ENCODE peak calls at places on chromosomes 7 and 10, in four cellular contexts. O, R, L and X are unnamed samples.

GRCh38 chr7:130369110-130369711 is 11.1 kb upstream of the CPA1 start:
- DNase-seq in O (no peak), R (no peak), L (no peak), X (no peak)

GRCh38 chr7:51620690-51621089 is 304.1 kb upstream of the COBL start:
- DNase-seq in O (no peak), R (no peak), L (no peak), X (no peak)

GRCh38 chr7:91436655-91437054 is 172.4 kb downstream of the FZD1 start:
- DNase-seq in O (no peak), R (no peak), L (no peak), X (no peak)

GRCh38 chr7:134420509-134421125 is 38.3 kb downstream of the AKR1B1 start:
- DNase-seq in O (peak; percentile 42), R (peak; percentile 23), L (no peak), X (no peak)

GRCh38 chr7:137609500-137609899 is 237.3 kb downstream of the DGKI start:
- DNase-seq in O (no peak), R (no peak), L (no peak), X (no peak)

GRCh38 chr10:63068246-63068645 is 64.9 kb upstream of the NRBF2 start:
- DNase-seq in O (no peak), R (no peak), L (no peak), X (no peak)

GRCh38 chr10:14032406-14032998 is 298.2 kb downstream of the FRMD4A start:
- DNase-seq in O (no peak), R (peak; percentile 2), L (no peak), X (no peak)

GRCh38 chr7:69564454-69565417 is 33.5 kb upstream of the AUTS2 start:
- DNase-seq in O (peak; percentile 4), R (no peak), L (peak; percentile 19), X (no peak)

GRCh38 chr7:157641866-157642265 is 305.1 kb downstream of the DNAJB6 start:
- DNase-seq in O (no peak), R (no peak), L (no peak), X (no peak)

GRCh38 chr7:45021604-45022296 is 21.7 kb downstream of the CCM2 start:
- DNase-seq in O (no peak), R (no peak), L (no peak), X (no peak)

GRCh38 chr7:2446676-2447075 is 29.5 kb downstream of the GRIFIN start:
- DNase-seq in O (no peak), R (no peak), L (no peak), X (no peak)

GRCh38 chr10:101229275-101230184 is at the start of gene LBX1:
- DNase-seq in O (no peak), R (no peak), L (no peak), X (no peak)

GRCh38 chr7:90520484-90520883 is 51.0 kb downstream of the PTTG1IP2 start:
- DNase-seq in O (no peak), R (peak; percentile 19), L (no peak), X (no peak)

GRCh38 chr10:58573144-58573543 is 60.5 kb downstream of the BICC1 start:
- DNase-seq in O (no peak), R (no peak), L (no peak), X (no peak)

GRCh38 chr7:94395141-94396041 is 696 bp downstream of the COL1A2 start:
- DNase-seq in O (peak; percentile 33), R (peak; percentile 59), L (peak; percentile 41), X (no peak)

GRCh38 chr7:115679976-115680375 is 350.6 kb downstream of the TFEC start:
- DNase-seq in O (no peak), R (peak; percentile 38), L (no peak), X (no peak)

GRCh38 chr7:66419210-66419609 is 209.5 kb upstream of the KCTD7 start:
- DNase-seq in O (no peak), R (no peak), L (no peak), X (no peak)

GRCh38 chr7:26267631-26268166 is 24.0 kb upstream of the SNX10 start:
- DNase-seq in O (no peak), R (no peak), L (no peak), X (no peak)

GRCh38 chr7:55044318-55044717 is 25.5 kb downstream of the EGFR start:
- DNase-seq in O (no peak), R (no peak), L (no peak), X (no peak)

GRCh38 chr7:13908667-13909382 is 80.6 kb downstream of the ETV1 start:
- DNase-seq in O (no peak), R (peak; percentile 68), L (no peak), X (no peak)

GRCh38 chr10:11893749-11894278 is 70.7 kb downstream of the PROSER2 start:
- DNase-seq in O (no peak), R (no peak), L (no peak), X (peak; percentile 39)

GRCh38 chr7:105388373-105389089 is at the start of gene SRPK2:
- DNase-seq in O (peak; percentile 77), R (no peak), L (peak; percentile 85), X (peak; percentile 89)

GRCh38 chr7:55296070-55296469 is 69.1 kb upstream of the LANCL2 start:
- DNase-seq in O (no peak), R (no peak), L (no peak), X (no peak)

GRCh38 chr10:89707372-89707771 is 6.0 kb downstream of the KIF20B start:
- DNase-seq in O (no peak), R (no peak), L (no peak), X (no peak)

GRCh38 chr7:33418251-33418701 is 288.9 kb downstream of the BBS9 start:
- DNase-seq in O (no peak), R (no peak), L (no peak), X (no peak)

GRCh38 chr7:140518370-140519006 is 39.2 kb upstream of the MKRN1 start:
- DNase-seq in O (no peak), R (no peak), L (no peak), X (no peak)

GRCh38 chr7:1889556-1890181 is 219.6 kb downstream of the ELFN1 start:
- DNase-seq in O (no peak), R (no peak), L (no peak), X (no peak)

GRCh38 chr7:82742163-82742562 is 298.6 kb upstream of the CACNA2D1 start:
- DNase-seq in O (no peak), R (no peak), L (no peak), X (no peak)

GRCh38 chr7:19401461-19401860 is 256.2 kb upstream of the FERD3L start:
- DNase-seq in O (no peak), R (no peak), L (no peak), X (no peak)

GRCh38 chr7:19403691-19404090 is 258.5 kb upstream of the FERD3L start:
- DNase-seq in O (no peak), R (no peak), L (no peak), X (no peak)

GRCh38 chr7:19404912-19405329 is 259.7 kb upstream of the FERD3L start:
- DNase-seq in O (no peak), R (peak; percentile 57), L (no peak), X (no peak)

GRCh38 chr7:19397917-19398316 is 252.7 kb upstream of the FERD3L start:
- DNase-seq in O (no peak), R (no peak), L (no peak), X (no peak)

GRCh38 chr7:19400771-19401254 is 255.6 kb upstream of the FERD3L start:
- DNase-seq in O (no peak), R (no peak), L (no peak), X (no peak)
- H3K4me3 ChIP-seq in O (no peak overlapping the region), R (no peak overlapping the region), L (no peak overlapping the region), X (no peak overlapping the region)

DNA sequence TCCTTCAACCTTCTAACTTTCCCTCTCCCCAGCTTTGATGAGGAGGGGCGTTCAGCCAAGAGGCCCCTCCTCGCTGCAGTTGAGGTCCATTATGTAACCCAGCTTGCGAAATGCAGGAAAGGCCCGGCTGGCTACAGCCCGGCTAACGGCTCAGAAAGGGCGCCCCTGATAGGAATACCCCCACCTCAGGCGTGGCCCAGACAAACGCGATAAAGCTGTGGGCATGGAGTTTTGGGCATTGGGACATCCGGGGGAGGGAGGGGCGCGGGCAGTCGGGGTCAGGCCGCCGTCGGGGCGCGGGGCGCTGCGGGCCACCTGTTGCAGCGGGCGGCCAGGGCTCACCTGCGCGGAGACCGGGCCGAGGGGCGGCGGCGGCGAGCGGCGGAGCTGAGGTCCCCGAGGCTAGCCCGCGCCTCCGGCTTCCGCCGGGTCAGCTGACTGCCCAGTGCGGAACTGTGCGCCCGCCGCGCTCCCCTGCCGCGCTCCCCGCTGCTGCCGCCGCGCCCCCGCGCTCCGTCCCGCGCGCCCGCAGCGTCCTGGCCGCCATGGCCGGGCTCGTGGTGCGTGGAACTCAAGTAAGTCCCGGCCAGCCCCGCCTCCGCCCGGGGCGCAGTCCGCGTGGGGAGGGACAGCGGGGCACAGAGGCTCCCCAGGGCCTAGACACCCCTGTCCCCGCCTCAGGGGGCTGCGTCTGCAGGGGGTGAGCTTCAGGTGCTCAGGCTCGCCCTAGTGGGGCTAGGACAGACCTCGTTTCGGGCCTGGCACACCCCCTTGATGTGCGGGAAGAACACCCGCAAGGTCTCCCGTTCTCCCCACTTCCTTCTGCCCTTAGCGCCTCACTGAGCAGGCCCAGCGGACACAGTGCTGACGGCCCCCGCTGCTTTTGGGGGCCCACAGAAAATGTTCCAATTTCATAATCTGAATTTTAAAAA is at the start of gene LRMDA:
- DNase-seq in O (peak; percentile 12), R (no peak), L (peak; percentile 63), X (peak; percentile 80)
- TF ChIP-seq POLR2A in O (no peak), R (no peak), L (no peak), X (peak; percentile 72)

DNA sequence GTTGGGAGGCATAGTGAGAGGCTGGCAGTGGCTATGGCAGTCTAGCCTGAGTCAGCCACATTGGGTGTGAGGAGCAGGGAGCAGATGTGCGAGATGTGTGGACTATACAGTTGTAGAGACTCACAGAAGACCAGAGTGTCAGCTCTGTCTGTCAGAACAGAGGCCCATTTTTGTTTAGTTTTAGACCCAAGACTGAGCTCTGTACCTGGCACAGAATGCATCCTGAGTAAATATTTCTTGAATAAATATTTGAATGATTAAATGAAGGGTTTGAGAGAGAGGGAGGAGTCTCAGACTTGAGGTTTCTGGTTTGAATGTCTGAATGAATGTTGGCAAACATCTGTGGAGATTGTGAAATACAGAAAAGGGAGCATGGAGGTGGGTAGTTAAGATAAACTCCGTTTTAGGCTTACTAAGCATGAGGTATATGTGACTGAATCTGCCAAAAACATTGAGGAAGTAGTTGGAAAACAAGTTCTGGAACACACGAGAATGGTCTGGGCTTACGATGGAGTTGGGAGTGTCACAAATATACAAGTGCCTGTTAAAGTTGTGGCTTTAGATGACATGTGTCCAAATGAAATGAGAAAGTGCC is 3.6 kb downstream of the SEC23IP start:
- DNase-seq in O (peak; percentile 41), R (no peak), L (no peak), X (no peak)
- H3K4me1 ChIP-seq in O (peaks cover 17% of the 10 kb centered on the region), R (peaks cover 18% of the 10 kb centered on the region), L (peaks cover 50% of the 10 kb centered on the region), X (peaks cover 45% of the 10 kb centered on the region)

GRCh38 chr10:77940627-77941026 is 14.1 kb upstream of the DLG5 start:
- DNase-seq in O (no peak), R (no peak), L (no peak), X (no peak)

GRCh38 chr10:77943086-77943901 is 16.7 kb upstream of the DLG5 start:
- DNase-seq in O (peak; percentile 10), R (peak; percentile 57), L (no peak), X (no peak)

GRCh38 chr10:77941790-77942189 is 15.2 kb upstream of the DLG5 start:
- DNase-seq in O (no peak), R (no peak), L (no peak), X (no peak)

GRCh38 chr10:77949167-77949566 is 22.6 kb upstream of the DLG5 start:
- DNase-seq in O (peak; percentile 59), R (peak; percentile 82), L (no peak), X (no peak)

GRCh38 chr10:77946084-77946483 is 19.5 kb upstream of the DLG5 start:
- DNase-seq in O (no peak), R (no peak), L (no peak), X (no peak)
- H3K4me3 ChIP-seq in O (no peak overlapping the region), R (no peak overlapping the region), L (no peak overlapping the region), X (no peak overlapping the region)

GRCh38 chr7:63900394-63901203 is 98.0 kb upstream of the ZNF722 start:
- DNase-seq in O (peak; percentile 95), R (no peak), L (peak; percentile 85), X (peak; percentile 98)
- TF ChIP-seq POLR2A in O (no peak), R (no peak), L (no peak), X (no peak)